ENCODE peak calls at places on chromosomes 2 and 18, in six cellular contexts. One of them, this sample, is unnamed.

GRCh38 chr2:30417253-30417652 is 29.8 kb upstream of the LCLAT1 start:
- DNase-seq in neural progenitor cell: peak; percentile 87
- DNase-seq in astrocyte: no peak
- DNase-seq in keratinocyte: no peak
- DNase-seq in mammary epithelial cell: no peak
- DNase-seq in hepatocyte: peak; percentile 57
- DNase-seq in this sample: no peak

GRCh38 chr2:42098571-42099430 is 51.0 kb downstream of the PKDCC start:
- DNase-seq in neural progenitor cell: no peak
- DNase-seq in mammary epithelial cell: no peak
- DNase-seq in keratinocyte: no peak
- DNase-seq in hepatocyte: no peak
- DNase-seq in astrocyte: no peak
- DNase-seq in this sample: no peak

GRCh38 chr2:9631976-9632700 is 1.3 kb upstream of the YWHAQ start:
- DNase-seq in astrocyte: no peak
- DNase-seq in keratinocyte: no peak
- DNase-seq in neural progenitor cell: peak; percentile 35
- DNase-seq in mammary epithelial cell: no peak
- DNase-seq in hepatocyte: peak; percentile 43
- DNase-seq in this sample: no peak

GRCh38 chr2:9937968-9938367 is 13.5 kb upstream of the GRHL1 start:
- DNase-seq in keratinocyte: no peak
- DNase-seq in hepatocyte: no peak
- DNase-seq in neural progenitor cell: no peak
- DNase-seq in astrocyte: no peak
- DNase-seq in mammary epithelial cell: no peak
- DNase-seq in this sample: no peak

GRCh38 chr2:227339098-227339599 is 14.1 kb downstream of the MFF start:
- DNase-seq in keratinocyte: no peak
- DNase-seq in neural progenitor cell: no peak
- DNase-seq in hepatocyte: peak; percentile 10
- DNase-seq in mammary epithelial cell: no peak
- DNase-seq in astrocyte: no peak
- DNase-seq in this sample: no peak

GRCh38 chr2:191352536-191352935 is 107.3 kb downstream of the MYO1B start:
- DNase-seq in neural progenitor cell: no peak
- DNase-seq in hepatocyte: no peak
- DNase-seq in astrocyte: peak; percentile 91
- DNase-seq in mammary epithelial cell: peak; percentile 60
- DNase-seq in keratinocyte: no peak
- DNase-seq in this sample: no peak

GRCh38 chr2:46029332-46029811 is 267.8 kb upstream of the EPAS1 start:
- DNase-seq in keratinocyte: no peak
- DNase-seq in mammary epithelial cell: peak; percentile 53
- DNase-seq in neural progenitor cell: peak; percentile 37
- DNase-seq in astrocyte: peak; percentile 86
- DNase-seq in hepatocyte: no peak
- DNase-seq in this sample: no peak

GRCh38 chr18:80147037-80147417 is 38.0 kb downstream of the ADNP2 start:
- DNase-seq in astrocyte: no peak
- DNase-seq in hepatocyte: no peak
- DNase-seq in keratinocyte: no peak
- DNase-seq in neural progenitor cell: no peak
- DNase-seq in mammary epithelial cell: no peak
- DNase-seq in this sample: no peak

GRCh38 chr2:231991664-231992063 is 30.2 kb downstream of the DIS3L2 start:
- DNase-seq in astrocyte: peak; percentile 39
- DNase-seq in hepatocyte: no peak
- DNase-seq in keratinocyte: no peak
- DNase-seq in mammary epithelial cell: no peak
- DNase-seq in neural progenitor cell: no peak
- DNase-seq in this sample: no peak

GRCh38 chr18:27656167-27656778 is 471.2 kb upstream of the CHST9 start:
- DNase-seq in keratinocyte: peak; percentile 5
- DNase-seq in mammary epithelial cell: peak; percentile 75
- DNase-seq in hepatocyte: no peak
- DNase-seq in neural progenitor cell: no peak
- DNase-seq in astrocyte: peak; percentile 73
- DNase-seq in this sample: no peak

GRCh38 chr18:12121175-12122095 is 27.8 kb downstream of the ANKRD62 start:
- DNase-seq in mammary epithelial cell: no peak
- DNase-seq in hepatocyte: peak; percentile 28
- DNase-seq in keratinocyte: no peak
- DNase-seq in astrocyte: no peak
- DNase-seq in neural progenitor cell: peak; percentile 64
- DNase-seq in this sample: no peak

GRCh38 chr2:205056066-205056678 is 510.9 kb downstream of the PARD3B start:
- DNase-seq in astrocyte: no peak
- DNase-seq in mammary epithelial cell: no peak
- DNase-seq in hepatocyte: no peak
- DNase-seq in neural progenitor cell: no peak
- DNase-seq in keratinocyte: no peak
- DNase-seq in this sample: no peak

GRCh38 chr18:6836331-6836730 is 106.8 kb downstream of the ARHGAP28 start:
- DNase-seq in mammary epithelial cell: peak; percentile 95
- DNase-seq in keratinocyte: peak; percentile 88
- DNase-seq in astrocyte: no peak
- DNase-seq in hepatocyte: no peak
- DNase-seq in neural progenitor cell: no peak
- DNase-seq in this sample: no peak

GRCh38 chr2:10469301-10469700 is 21.2 kb upstream of the ODC1 start:
- DNase-seq in hepatocyte: no peak
- DNase-seq in mammary epithelial cell: no peak
- DNase-seq in astrocyte: no peak
- DNase-seq in keratinocyte: no peak
- DNase-seq in neural progenitor cell: no peak
- DNase-seq in this sample: no peak

GRCh38 chr2:141778315-141778835 is 352.4 kb downstream of the LRP1B start:
- DNase-seq in keratinocyte: no peak
- DNase-seq in neural progenitor cell: no peak
- DNase-seq in astrocyte: peak; percentile 61
- DNase-seq in mammary epithelial cell: no peak
- DNase-seq in hepatocyte: no peak
- DNase-seq in this sample: no peak

GRCh38 chr2:118846667-118847446 is 591 bp downstream of the EN1 start:
- DNase-seq in mammary epithelial cell: no peak
- DNase-seq in neural progenitor cell: peak; percentile 66
- DNase-seq in astrocyte: no peak
- DNase-seq in keratinocyte: no peak
- DNase-seq in hepatocyte: no peak
- DNase-seq in this sample: no peak
- TF ChIP-seq EZH2 in mammary epithelial cell: peak; percentile 8
- TF ChIP-seq EZH2 in neural progenitor cell: no peak
- TF ChIP-seq EZH2 in astrocyte: peak; percentile 30
- TF ChIP-seq EZH2 in keratinocyte: no peak
- TF ChIP-seq EZH2 in hepatocyte: no peak
- TF ChIP-seq EZH2 in this sample: no peak

GRCh38 chr2:38073211-38074005 is 2.5 kb downstream of the CYP1B1 start:
- DNase-seq in neural progenitor cell: peak; percentile 52
- DNase-seq in hepatocyte: no peak
- DNase-seq in keratinocyte: no peak
- DNase-seq in astrocyte: no peak
- DNase-seq in mammary epithelial cell: no peak
- DNase-seq in this sample: no peak
- TF ChIP-seq EZH2 in neural progenitor cell: peak; percentile 83
- TF ChIP-seq EZH2 in hepatocyte: peak; percentile 73
- TF ChIP-seq EZH2 in keratinocyte: no peak
- TF ChIP-seq EZH2 in astrocyte: peak; percentile 10
- TF ChIP-seq EZH2 in mammary epithelial cell: no peak
- TF ChIP-seq EZH2 in this sample: no peak

GRCh38 chr2:11852526-11853196 is 106.2 kb downstream of the LPIN1 start:
- DNase-seq in hepatocyte: no peak
- DNase-seq in neural progenitor cell: no peak
- DNase-seq in astrocyte: no peak
- DNase-seq in mammary epithelial cell: no peak
- DNase-seq in keratinocyte: no peak
- DNase-seq in this sample: no peak

GRCh38 chr2:11855120-11855760 is 108.8 kb downstream of the LPIN1 start:
- DNase-seq in keratinocyte: no peak
- DNase-seq in hepatocyte: no peak
- DNase-seq in astrocyte: no peak
- DNase-seq in mammary epithelial cell: no peak
- DNase-seq in neural progenitor cell: no peak
- DNase-seq in this sample: no peak

GRCh38 chr2:11853197-11853588 is 106.8 kb downstream of the LPIN1 start:
- DNase-seq in keratinocyte: no peak
- DNase-seq in astrocyte: no peak
- DNase-seq in mammary epithelial cell: no peak
- DNase-seq in neural progenitor cell: no peak
- DNase-seq in hepatocyte: no peak
- DNase-seq in this sample: no peak

GRCh38 chr2:11851881-11852280 is 105.4 kb downstream of the LPIN1 start:
- DNase-seq in hepatocyte: no peak
- DNase-seq in neural progenitor cell: no peak
- DNase-seq in mammary epithelial cell: peak; percentile 34
- DNase-seq in astrocyte: no peak
- DNase-seq in keratinocyte: no peak
- DNase-seq in this sample: no peak

DNA sequence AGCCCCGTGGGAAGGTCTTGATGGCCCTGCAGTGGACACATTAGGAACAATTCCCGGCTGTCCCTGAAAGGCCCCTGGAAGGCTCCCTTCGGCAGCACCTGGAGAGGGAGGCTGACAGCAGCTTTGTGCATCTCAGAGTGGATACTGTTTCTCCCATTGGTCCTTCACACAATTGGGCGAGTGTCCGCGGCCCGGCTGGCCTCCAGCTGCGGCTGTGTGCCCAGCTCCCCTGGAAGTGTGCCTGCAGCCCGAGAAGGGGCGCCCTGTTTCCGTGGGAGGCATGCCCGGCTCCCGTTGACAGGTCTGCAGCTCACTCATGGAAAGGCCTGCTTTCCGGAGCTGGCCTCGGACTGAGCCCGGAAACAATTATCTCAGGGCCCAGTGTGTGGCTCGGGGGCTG is 103.7 kb downstream of the LPIN1 start:
- DNase-seq in hepatocyte: no peak
- DNase-seq in keratinocyte: no peak
- DNase-seq in mammary epithelial cell: no peak
- DNase-seq in astrocyte: no peak
- DNase-seq in neural progenitor cell: peak; percentile 36
- DNase-seq in this sample: no peak
- TF ChIP-seq EZH2 in hepatocyte: no peak
- TF ChIP-seq EZH2 in keratinocyte: no peak
- TF ChIP-seq EZH2 in mammary epithelial cell: no peak
- TF ChIP-seq EZH2 in astrocyte: no peak
- TF ChIP-seq EZH2 in neural progenitor cell: no peak
- TF ChIP-seq EZH2 in this sample: no peak

GRCh38 chr2:80302465-80303005 is 2.0 kb downstream of the LRRTM1 start:
- DNase-seq in keratinocyte: no peak
- DNase-seq in astrocyte: no peak
- DNase-seq in hepatocyte: no peak
- DNase-seq in mammary epithelial cell: no peak
- DNase-seq in neural progenitor cell: no peak
- DNase-seq in this sample: no peak

GRCh38 chr2:80303825-80304521 is 579 bp downstream of the LRRTM1 start:
- DNase-seq in neural progenitor cell: peak; percentile 79
- DNase-seq in hepatocyte: no peak
- DNase-seq in mammary epithelial cell: no peak
- DNase-seq in astrocyte: no peak
- DNase-seq in keratinocyte: no peak
- DNase-seq in this sample: no peak

GRCh38 chr2:80302001-80302464 is 2.5 kb downstream of the LRRTM1 start:
- DNase-seq in mammary epithelial cell: no peak
- DNase-seq in astrocyte: no peak
- DNase-seq in neural progenitor cell: no peak
- DNase-seq in hepatocyte: no peak
- DNase-seq in keratinocyte: no peak
- DNase-seq in this sample: no peak

GRCh38 chr2:80304522-80304878 is at the start of gene LRRTM1:
- DNase-seq in neural progenitor cell: peak; percentile 70
- DNase-seq in astrocyte: no peak
- DNase-seq in keratinocyte: no peak
- DNase-seq in hepatocyte: peak; percentile 57
- DNase-seq in mammary epithelial cell: no peak
- DNase-seq in this sample: no peak

DNA sequence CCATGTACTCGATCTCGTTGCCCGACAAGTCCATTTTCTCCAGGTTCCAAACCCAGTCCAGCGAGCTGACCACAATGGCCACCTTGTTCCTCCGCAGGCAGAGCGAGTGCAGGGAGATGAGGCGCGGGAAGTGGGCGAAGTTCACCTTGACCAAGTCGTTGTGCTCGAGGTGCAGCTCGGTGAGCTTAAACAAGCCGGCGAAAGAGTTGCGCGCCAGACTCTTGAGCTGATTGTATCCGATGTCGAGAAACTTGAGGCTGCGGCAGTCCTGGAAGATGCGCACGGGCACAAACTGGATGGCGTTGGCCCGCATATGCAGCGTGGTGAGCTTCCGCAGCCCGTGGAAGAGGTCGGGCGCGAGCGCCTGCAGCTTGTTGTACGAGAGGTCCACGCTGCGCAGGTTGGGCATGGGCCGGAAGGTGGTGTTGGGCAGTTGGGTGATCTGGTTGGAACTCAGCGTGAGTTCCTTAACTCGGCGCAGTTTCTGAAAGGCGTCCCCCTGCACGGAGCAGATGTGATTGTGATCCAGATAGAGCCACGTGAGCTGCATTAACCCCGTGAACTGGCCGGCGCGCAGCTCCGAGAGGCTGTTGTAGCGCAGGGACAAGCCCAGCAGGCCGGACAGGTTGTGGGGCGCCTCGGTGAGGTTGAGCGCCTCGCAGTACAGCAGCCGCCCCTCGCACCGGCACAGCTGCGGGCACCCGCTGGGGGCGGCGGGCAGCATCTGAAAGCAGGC is 1.4 kb downstream of the LRRTM1 start:
- DNase-seq in astrocyte: no peak
- DNase-seq in mammary epithelial cell: no peak
- DNase-seq in keratinocyte: no peak
- DNase-seq in hepatocyte: peak; percentile 21
- DNase-seq in neural progenitor cell: peak; percentile 64
- DNase-seq in this sample: no peak
- TF ChIP-seq EZH2 in astrocyte: peak; percentile 62
- TF ChIP-seq EZH2 in mammary epithelial cell: no peak
- TF ChIP-seq EZH2 in keratinocyte: no peak
- TF ChIP-seq EZH2 in hepatocyte: no peak
- TF ChIP-seq EZH2 in neural progenitor cell: peak; percentile 56
- TF ChIP-seq EZH2 in this sample: no peak

GRCh38 chr2:181656450-181657261 is at the start of gene CERKL:
- DNase-seq in astrocyte: peak; percentile 14
- DNase-seq in hepatocyte: peak; percentile 66
- DNase-seq in neural progenitor cell: peak; percentile 82
- DNase-seq in keratinocyte: no peak
- DNase-seq in mammary epithelial cell: peak; percentile 19
- DNase-seq in this sample: peak; percentile 80
- TF ChIP-seq EZH2 in astrocyte: peak; percentile 68
- TF ChIP-seq EZH2 in hepatocyte: peak; percentile 48
- TF ChIP-seq EZH2 in neural progenitor cell: peak; percentile 30
- TF ChIP-seq EZH2 in keratinocyte: peak; percentile 44
- TF ChIP-seq EZH2 in mammary epithelial cell: no peak
- TF ChIP-seq EZH2 in this sample: no peak

GRCh38 chr2:169362346-169363026 is at the start of gene LRP2:
- DNase-seq in hepatocyte: peak; percentile 39
- DNase-seq in mammary epithelial cell: peak; percentile 2
- DNase-seq in keratinocyte: no peak
- DNase-seq in neural progenitor cell: peak; percentile 74
- DNase-seq in astrocyte: no peak
- DNase-seq in this sample: peak; percentile 19
- TF ChIP-seq EZH2 in hepatocyte: peak; percentile 26
- TF ChIP-seq EZH2 in mammary epithelial cell: peak; percentile 100
- TF ChIP-seq EZH2 in keratinocyte: peak; percentile 95
- TF ChIP-seq EZH2 in neural progenitor cell: no peak
- TF ChIP-seq EZH2 in astrocyte: peak; percentile 95
- TF ChIP-seq EZH2 in this sample: no peak